ENCODE peak calls at places on chromosomes 7 and 10, in six cellular contexts. L is AG09309, J is RPMI7951, M is GM13976, P is NCI-H460, Y is T-cell. G is an unnamed sample.
A peak's percentile ranks its signal among the peaks of the same experiment; 100 is the strongest.

GRCh38 chr10:46228076-46229071 is 58.4 kb upstream of the ANTXRL start:
- DNase-seq in P (peak; percentile 61), Y (peak; percentile 14), J (peak; percentile 55), M (peak; percentile 83), L (peak; percentile 5), G (peak; percentile 25)

GRCh38 chr10:3036605-3037004 is 30.7 kb upstream of the PFKP start:
- DNase-seq in J (no peak), P (no peak), M (no peak), Y (no peak), L (no peak), G (no peak)

GRCh38 chr10:57992321-57993077 is 275.2 kb downstream of the IPMK start:
- DNase-seq in J (peak; percentile 32), P (no peak), L (no peak), M (no peak), Y (no peak), G (no peak)

GRCh38 chr7:55078465-55079372 is 59.9 kb downstream of the EGFR start:
- DNase-seq in J (no peak), Y (no peak), M (peak; percentile 43), P (no peak), L (no peak), G (no peak)

GRCh38 chr10:70594161-70594560 is 8.4 kb downstream of the PRF1 start:
- DNase-seq in P (no peak), J (no peak), Y (no peak), M (no peak), L (no peak), G (no peak)

GRCh38 chr7:80027616-80028173 is 106.9 kb upstream of the GNAI1 start:
- DNase-seq in L (no peak), Y (no peak), M (no peak), J (no peak), P (no peak), G (no peak)

GRCh38 chr7:22572937-22573336 is 72.9 kb upstream of the STEAP1B start:
- DNase-seq in L (peak; percentile 100), J (peak; percentile 100), P (no peak), Y (no peak), M (no peak), G (no peak)

GRCh38 chr10:47354162-47354561 is 6.0 kb downstream of the RBP3 start:
- DNase-seq in P (no peak), J (peak; percentile 18), L (no peak), M (no peak), Y (no peak), G (no peak)

GRCh38 chr10:82394122-82394521 is 519.1 kb downstream of the NRG3 start:
- DNase-seq in J (no peak), L (no peak), M (no peak), P (no peak), Y (no peak), G (no peak)

GRCh38 chr7:91045626-91046025 is 218.6 kb upstream of the FZD1 start:
- DNase-seq in J (no peak), M (no peak), P (no peak), Y (no peak), L (no peak), G (no peak)

GRCh38 chr10:92091965-92092364 is 168.4 kb downstream of the BTAF1 start:
- DNase-seq in Y (no peak), P (no peak), L (no peak), J (no peak), M (peak; percentile 29), G (no peak)

GRCh38 chr10:12606461-12606860 is 257.1 kb downstream of the CAMK1D start:
- DNase-seq in J (no peak), Y (no peak), L (no peak), P (no peak), M (no peak), G (no peak)

GRCh38 chr7:93043393-93043985 is 74.3 kb downstream of the SAMD9 start:
- DNase-seq in Y (no peak), M (no peak), J (peak; percentile 94), L (peak; percentile 74), P (no peak), G (no peak)

GRCh38 chr10:72379062-72379461 is 24.3 kb upstream of the DNAJB12 start:
- DNase-seq in L (no peak), J (no peak), P (no peak), Y (no peak), M (no peak), G (no peak)

GRCh38 chr7:34108150-34108549 is 202.8 kb downstream of the BMPER start:
- DNase-seq in P (no peak), L (peak; percentile 60), J (peak; percentile 27), Y (no peak), M (no peak), G (no peak)

GRCh38 chr7:97835296-97836138 is 36.7 kb downstream of the ASNS start:
- DNase-seq in J (peak; percentile 56), M (peak; percentile 53), Y (peak; percentile 21), L (peak; percentile 39), P (peak; percentile 55), G (peak; percentile 34)

GRCh38 chr10:90635111-90635798 is 222.6 kb downstream of the HTR7 start:
- DNase-seq in P (no peak), L (no peak), J (no peak), M (no peak), Y (no peak), G (no peak)

GRCh38 chr10:104304927-104305326 is 33.3 kb downstream of the ITPRIP start:
- DNase-seq in L (no peak), Y (no peak), J (no peak), M (no peak), P (no peak), G (no peak)